ENCODE peak calls at places on chromosomes 11 and 22, in six cellular contexts. One of them, this sample, is unnamed.

GRCh38 chr11:2379471-2380174 is 2.5 kb downstream of the CD81 start:
- DNase-seq in AG04450: no peak
- DNase-seq in tibial artery: no peak
- DNase-seq in IMR-90: no peak
- DNase-seq in thoracic aorta: no peak
- DNase-seq in coronary artery: no peak
- DNase-seq in this sample: no peak

GRCh38 chr22:36409911-36410756 is 22.4 kb upstream of the MYH9 start:
- DNase-seq in tibial artery: peak; percentile 82
- DNase-seq in AG04450: no peak
- DNase-seq in IMR-90: no peak
- DNase-seq in thoracic aorta: peak; percentile 18
- DNase-seq in coronary artery: no peak
- DNase-seq in this sample: peak; percentile 96

GRCh38 chr22:35275580-35275979 is 18.3 kb downstream of the HMGXB4 start:
- DNase-seq in IMR-90: peak; percentile 66
- DNase-seq in coronary artery: no peak
- DNase-seq in tibial artery: no peak
- DNase-seq in AG04450: no peak
- DNase-seq in thoracic aorta: no peak
- DNase-seq in this sample: no peak

GRCh38 chr11:71164186-71164585 is 88.2 kb downstream of the SHANK2 start:
- DNase-seq in tibial artery: peak; percentile 29
- DNase-seq in thoracic aorta: no peak
- DNase-seq in IMR-90: no peak
- DNase-seq in coronary artery: peak; percentile 31
- DNase-seq in AG04450: no peak
- DNase-seq in this sample: no peak

GRCh38 chr11:92861641-92862040 is 107.8 kb upstream of the MTNR1B start:
- DNase-seq in tibial artery: no peak
- DNase-seq in thoracic aorta: no peak
- DNase-seq in coronary artery: no peak
- DNase-seq in AG04450: no peak
- DNase-seq in IMR-90: no peak
- DNase-seq in this sample: no peak

GRCh38 chr22:23065069-23065451 is 5.3 kb upstream of the GNAZ start:
- DNase-seq in coronary artery: peak; percentile 57
- DNase-seq in IMR-90: no peak
- DNase-seq in AG04450: no peak
- DNase-seq in tibial artery: no peak
- DNase-seq in thoracic aorta: no peak
- DNase-seq in this sample: peak; percentile 32

GRCh38 chr22:27514612-27515011 is 286.9 kb downstream of the MN1 start:
- DNase-seq in thoracic aorta: no peak
- DNase-seq in AG04450: no peak
- DNase-seq in coronary artery: no peak
- DNase-seq in IMR-90: no peak
- DNase-seq in tibial artery: no peak
- DNase-seq in this sample: no peak

GRCh38 chr22:30989473-30989872 is 20.4 kb downstream of the TUG1 start:
- DNase-seq in coronary artery: no peak
- DNase-seq in thoracic aorta: no peak
- DNase-seq in IMR-90: no peak
- DNase-seq in tibial artery: no peak
- DNase-seq in AG04450: no peak
- DNase-seq in this sample: no peak

GRCh38 chr11:12285106-12285505 is 92.3 kb upstream of the PARVA start:
- DNase-seq in IMR-90: peak; percentile 98
- DNase-seq in AG04450: peak; percentile 89
- DNase-seq in coronary artery: no peak
- DNase-seq in tibial artery: no peak
- DNase-seq in thoracic aorta: no peak
- DNase-seq in this sample: no peak

GRCh38 chr11:613369-613968 is 2.3 kb downstream of the IRF7 start:
- DNase-seq in tibial artery: peak; percentile 83
- DNase-seq in thoracic aorta: peak; percentile 47
- DNase-seq in AG04450: no peak
- DNase-seq in coronary artery: no peak
- DNase-seq in IMR-90: no peak
- DNase-seq in this sample: peak; percentile 88

GRCh38 chr11:27452147-27452546 is 20.4 kb downstream of the LGR4 start:
- DNase-seq in coronary artery: no peak
- DNase-seq in tibial artery: no peak
- DNase-seq in thoracic aorta: no peak
- DNase-seq in IMR-90: no peak
- DNase-seq in AG04450: no peak
- DNase-seq in this sample: no peak

GRCh38 chr11:38543311-38543710 is 1945.3 kb upstream of the RAG2 start:
- DNase-seq in thoracic aorta: no peak
- DNase-seq in tibial artery: no peak
- DNase-seq in AG04450: peak; percentile 21
- DNase-seq in coronary artery: no peak
- DNase-seq in IMR-90: peak; percentile 41
- DNase-seq in this sample: no peak

GRCh38 chr22:46108564-46109473 is 41.5 kb upstream of the PPARA start:
- DNase-seq in thoracic aorta: no peak
- DNase-seq in tibial artery: peak; percentile 82
- DNase-seq in AG04450: no peak
- DNase-seq in coronary artery: no peak
- DNase-seq in IMR-90: peak; percentile 23
- DNase-seq in this sample: peak; percentile 83

GRCh38 chr11:5234390-5234834 is at the start of gene HBD:
- DNase-seq in thoracic aorta: no peak
- DNase-seq in coronary artery: no peak
- DNase-seq in AG04450: peak; percentile 21
- DNase-seq in tibial artery: no peak
- DNase-seq in IMR-90: peak; percentile 61
- DNase-seq in this sample: no peak

GRCh38 chr11:120467627-120468026 is 43.9 kb upstream of the GRIK4 start:
- DNase-seq in tibial artery: no peak
- DNase-seq in coronary artery: no peak
- DNase-seq in thoracic aorta: no peak
- DNase-seq in IMR-90: peak; percentile 48
- DNase-seq in AG04450: no peak
- DNase-seq in this sample: no peak

GRCh38 chr11:78202733-78203167 is 14.0 kb downstream of the USP35 start:
- DNase-seq in tibial artery: no peak
- DNase-seq in coronary artery: no peak
- DNase-seq in AG04450: no peak
- DNase-seq in thoracic aorta: no peak
- DNase-seq in IMR-90: no peak
- DNase-seq in this sample: no peak

GRCh38 chr22:36328635-36329216 is 59.0 kb downstream of the MYH9 start:
- DNase-seq in AG04450: peak; percentile 85
- DNase-seq in coronary artery: no peak
- DNase-seq in IMR-90: peak; percentile 96
- DNase-seq in tibial artery: peak; percentile 92
- DNase-seq in thoracic aorta: peak; percentile 62
- DNase-seq in this sample: no peak

GRCh38 chr22:35333220-35333619 is 33.5 kb downstream of the TOM1 start:
- DNase-seq in AG04450: no peak
- DNase-seq in tibial artery: no peak
- DNase-seq in coronary artery: no peak
- DNase-seq in IMR-90: no peak
- DNase-seq in thoracic aorta: no peak
- DNase-seq in this sample: no peak

GRCh38 chr22:37298748-37299495 is 16.6 kb downstream of the CYTH4 start:
- DNase-seq in tibial artery: no peak
- DNase-seq in IMR-90: no peak
- DNase-seq in AG04450: no peak
- DNase-seq in coronary artery: no peak
- DNase-seq in thoracic aorta: no peak
- DNase-seq in this sample: no peak

GRCh38 chr11:63602296-63602695 is 11.9 kb downstream of the PLAAT3 start:
- DNase-seq in AG04450: no peak
- DNase-seq in tibial artery: no peak
- DNase-seq in IMR-90: peak; percentile 80
- DNase-seq in coronary artery: no peak
- DNase-seq in thoracic aorta: no peak
- DNase-seq in this sample: no peak

GRCh38 chr22:48709453-48709852 is 1118.2 kb downstream of the BRD1 start:
- DNase-seq in IMR-90: no peak
- DNase-seq in coronary artery: no peak
- DNase-seq in AG04450: no peak
- DNase-seq in tibial artery: peak; percentile 54
- DNase-seq in thoracic aorta: no peak
- DNase-seq in this sample: no peak

GRCh38 chr22:29142116-29142515 is 63.6 kb upstream of the EMID1 start:
- DNase-seq in thoracic aorta: no peak
- DNase-seq in IMR-90: no peak
- DNase-seq in AG04450: no peak
- DNase-seq in tibial artery: no peak
- DNase-seq in coronary artery: no peak
- DNase-seq in this sample: no peak

GRCh38 chr11:58003036-58003435 is 20.6 kb upstream of the OR9Q1 start:
- DNase-seq in coronary artery: no peak
- DNase-seq in thoracic aorta: no peak
- DNase-seq in IMR-90: no peak
- DNase-seq in AG04450: no peak
- DNase-seq in tibial artery: no peak
- DNase-seq in this sample: no peak

GRCh38 chr11:44943118-44943517 is 7.6 kb downstream of the TP53I11 start:
- DNase-seq in tibial artery: no peak
- DNase-seq in IMR-90: no peak
- DNase-seq in coronary artery: no peak
- DNase-seq in thoracic aorta: no peak
- DNase-seq in AG04450: no peak
- DNase-seq in this sample: no peak

GRCh38 chr11:44940835-44941234 is 9.8 kb downstream of the TP53I11 start:
- DNase-seq in IMR-90: no peak
- DNase-seq in tibial artery: no peak
- DNase-seq in thoracic aorta: no peak
- DNase-seq in AG04450: no peak
- DNase-seq in coronary artery: no peak
- DNase-seq in this sample: no peak

GRCh38 chr11:44940424-44940823 is 10.3 kb downstream of the TP53I11 start:
- DNase-seq in thoracic aorta: no peak
- DNase-seq in tibial artery: no peak
- DNase-seq in IMR-90: no peak
- DNase-seq in AG04450: no peak
- DNase-seq in coronary artery: no peak
- DNase-seq in this sample: no peak

GRCh38 chr11:44942029-44942710 is 8.5 kb downstream of the TP53I11 start:
- DNase-seq in AG04450: no peak
- DNase-seq in thoracic aorta: no peak
- DNase-seq in IMR-90: no peak
- DNase-seq in coronary artery: no peak
- DNase-seq in tibial artery: no peak
- DNase-seq in this sample: no peak

GRCh38 chr11:44941286-44942021 is 9.2 kb downstream of the TP53I11 start:
- DNase-seq in coronary artery: no peak
- DNase-seq in thoracic aorta: no peak
- DNase-seq in tibial artery: no peak
- DNase-seq in IMR-90: no peak
- DNase-seq in AG04450: no peak
- DNase-seq in this sample: no peak
- H3K27ac ChIP-seq in coronary artery: peak overlapping the region; percentile 10
- H3K27ac ChIP-seq in thoracic aorta: no peak overlapping the region
- H3K27ac ChIP-seq in tibial artery: no peak overlapping the region
- H3K27ac ChIP-seq in IMR-90: no peak overlapping the region
- H3K27ac ChIP-seq in AG04450: no peak overlapping the region
- H3K27ac ChIP-seq in this sample: no peak overlapping the region

GRCh38 chr11:105042178-105042577 is 3.0 kb downstream of the CARD16 start:
- DNase-seq in thoracic aorta: no peak
- DNase-seq in tibial artery: no peak
- DNase-seq in IMR-90: no peak
- DNase-seq in coronary artery: no peak
- DNase-seq in AG04450: no peak
- DNase-seq in this sample: no peak
- H3K4me3 ChIP-seq in thoracic aorta: no peak overlapping the region
- H3K4me3 ChIP-seq in tibial artery: no peak overlapping the region
- H3K4me3 ChIP-seq in IMR-90: no peak overlapping the region
- H3K4me3 ChIP-seq in coronary artery: no peak overlapping the region
- H3K4me3 ChIP-seq in AG04450: peak overlapping the region; percentile 63
- H3K4me3 ChIP-seq in this sample: no peak overlapping the region

GRCh38 chr11:69674886-69675714 is at the start of gene LTO1:
- DNase-seq in IMR-90: peak; percentile 94
- DNase-seq in tibial artery: peak; percentile 97
- DNase-seq in AG04450: peak; percentile 88
- DNase-seq in thoracic aorta: peak; percentile 84
- DNase-seq in coronary artery: peak; percentile 95
- DNase-seq in this sample: peak; percentile 97
- TF ChIP-seq CTCF in IMR-90: no peak
- TF ChIP-seq CTCF in tibial artery: no peak
- TF ChIP-seq CTCF in AG04450: no peak
- TF ChIP-seq CTCF in thoracic aorta: no peak
- TF ChIP-seq CTCF in coronary artery: no peak
- TF ChIP-seq CTCF in this sample: no peak

GRCh38 chr11:73981051-73981805 is 1.4 kb downstream of the UCP2 start:
- DNase-seq in coronary artery: no peak
- DNase-seq in thoracic aorta: no peak
- DNase-seq in AG04450: no peak
- DNase-seq in tibial artery: no peak
- DNase-seq in IMR-90: no peak
- DNase-seq in this sample: peak; percentile 24
- H3K27ac ChIP-seq in coronary artery: peak overlapping the region; percentile 92
- H3K27ac ChIP-seq in thoracic aorta: no peak overlapping the region
- H3K27ac ChIP-seq in AG04450: no peak overlapping the region
- H3K27ac ChIP-seq in tibial artery: peak overlapping the region; percentile 86
- H3K27ac ChIP-seq in IMR-90: no peak overlapping the region
- H3K27ac ChIP-seq in this sample: no peak overlapping the region

This sample was measured in right lobe of liver.